ENCODE peak calls at places on chromosomes 16 and 17, in ten cellular contexts. J, M, F, Z, A, C, H, P, K and Q are unnamed samples.
A peak's percentile ranks its signal among the peaks of the same experiment; 100 is the strongest.

GRCh38 chr16:12340151-12340733 is 363.7 kb downstream of the SNX29 start:
- DNase-seq in J (no peak), M (no peak), F (no peak), Z (no peak), A (peak; percentile 37), C (no peak), H (no peak), P (no peak), K (peak; percentile 60), Q (no peak)

GRCh38 chr17:75131278-75132017 is at the start of gene NT5C:
- DNase-seq in J (peak; percentile 77), M (peak; percentile 84), F (peak; percentile 85), Z (peak; percentile 33), A (peak; percentile 80), C (peak; percentile 82), H (peak; percentile 62), P (peak; percentile 80), K (peak; percentile 76), Q (peak; percentile 86)

GRCh38 chr17:69448431-69449102 is 34.1 kb downstream of the MAP2K6 start:
- DNase-seq in J (peak; percentile 62), M (peak; percentile 73), F (peak; percentile 29), Z (no peak), A (no peak), C (peak; percentile 34), H (no peak), P (no peak), K (no peak), Q (no peak)

GRCh38 chr16:26830716-26831115 is 236.0 kb upstream of the C16orf82 start:
- DNase-seq in J (no peak), M (no peak), F (no peak), Z (no peak), A (no peak), C (no peak), H (no peak), P (no peak), K (no peak), Q (no peak)

GRCh38 chr16:10565167-10565566 is 15.2 kb downstream of the EMP2 start:
- DNase-seq in J (no peak), M (no peak), F (no peak), Z (no peak), A (no peak), C (no peak), H (no peak), P (no peak), K (no peak), Q (no peak)

GRCh38 chr17:19977360-19978205 is at the start of gene AKAP10:
- DNase-seq in J (peak; percentile 89), M (peak; percentile 95), F (peak; percentile 96), Z (peak; percentile 30), A (peak; percentile 95), C (peak; percentile 92), H (peak; percentile 94), P (peak; percentile 93), K (peak; percentile 87), Q (peak; percentile 93)

GRCh38 chr17:29042679-29043538 is at the start of gene PIPOX:
- DNase-seq in J (no peak), M (peak; percentile 47), F (no peak), Z (no peak), A (peak; percentile 41), C (no peak), H (no peak), P (no peak), K (no peak), Q (no peak)

GRCh38 chr16:57469917-57470470 is 7.5 kb downstream of the POLR2C start:
- DNase-seq in J (no peak), M (no peak), F (no peak), Z (no peak), A (no peak), C (no peak), H (no peak), P (no peak), K (no peak), Q (peak; percentile 72)

GRCh38 chr17:2631211-2631610 is 37.8 kb downstream of the PAFAH1B1 start:
- DNase-seq in J (no peak), M (no peak), F (no peak), Z (no peak), A (no peak), C (no peak), H (no peak), P (no peak), K (no peak), Q (no peak)

GRCh38 chr16:86887416-86887815 is 309.1 kb downstream of the FOXL1 start:
- DNase-seq in J (no peak), M (no peak), F (no peak), Z (no peak), A (no peak), C (no peak), H (no peak), P (no peak), K (no peak), Q (no peak)

DNA sequence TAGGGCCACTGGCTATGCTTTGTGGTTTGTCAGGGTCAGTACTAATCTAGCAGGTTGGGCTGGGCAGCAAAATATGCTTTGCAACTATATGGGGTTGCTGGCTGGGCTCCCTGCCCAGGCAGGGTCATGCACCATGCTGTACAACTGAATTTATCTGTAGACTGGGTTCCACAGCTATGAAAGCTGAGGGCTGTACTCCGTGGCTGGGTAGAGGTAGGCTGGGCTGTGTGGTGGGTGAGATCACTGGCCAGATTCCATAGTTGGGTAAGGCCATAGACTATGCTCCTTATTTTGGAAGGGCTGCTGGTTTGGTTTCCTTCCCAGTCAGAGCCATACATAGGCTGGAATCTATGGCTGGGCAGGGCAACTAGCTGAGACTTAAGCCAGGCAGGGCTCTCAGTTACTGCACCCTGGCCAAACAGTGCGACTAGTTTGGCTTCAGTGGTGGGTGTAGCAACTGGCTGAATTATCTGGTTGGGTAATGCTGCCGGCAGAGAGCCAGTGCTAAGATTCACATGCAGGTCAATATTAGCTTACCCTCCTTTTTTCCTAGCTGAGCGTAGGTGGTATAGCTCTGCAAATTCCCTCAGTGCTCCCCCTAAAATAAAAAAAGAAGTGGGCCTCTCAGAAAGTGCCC is 769.1 kb upstream of the CDH8 start:
- DNase-seq in J (no peak), M (no peak), F (no peak), Z (no peak), A (no peak), C (no peak), H (no peak), P (no peak), K (no peak), Q (no peak)
- H3K27ac ChIP-seq in J (no peak overlapping the region), M (no peak overlapping the region), F (no peak overlapping the region), Z (no peak overlapping the region), A (no peak overlapping the region), C (no peak overlapping the region), H (no peak overlapping the region), P (no peak overlapping the region), K (no peak overlapping the region), Q (no peak overlapping the region)

GRCh38 chr17:48542956-48543853 is 1.7 kb downstream of the HOXB2 start:
- DNase-seq in J (peak; percentile 31), M (no peak), F (peak; percentile 47), Z (no peak), A (no peak), C (no peak), H (peak; percentile 36), P (no peak), K (peak; percentile 45), Q (no peak)
- TF ChIP-seq CTCF in J (peak; percentile 37), M (no peak), F (peak; percentile 38), Z (no peak), A (no peak), C (no peak), H (no peak), P (no peak), K (peak; percentile 11), Q (peak; percentile 10)

GRCh38 chr16:73143681-73144370 is 95.9 kb upstream of the ZFHX3 start:
- DNase-seq in J (no peak), M (no peak), F (no peak), Z (no peak), A (no peak), C (no peak), H (no peak), P (no peak), K (no peak), Q (no peak)
- H3K4me3 ChIP-seq in J (peak overlapping the region; percentile 28), M (peak overlapping the region; percentile 54), F (peak overlapping the region; percentile 59), Z (peak overlapping the region; percentile 41), A (no peak overlapping the region), C (peak overlapping the region; percentile 40), H (no peak overlapping the region), P (peak overlapping the region; percentile 26), K (no peak overlapping the region), Q (peak overlapping the region; percentile 66)

GRCh38 chr17:539766-540165 is 174.9 kb downstream of the VPS53 start:
- DNase-seq in J (no peak), M (no peak), F (no peak), Z (no peak), A (no peak), C (no peak), H (no peak), P (no peak), K (no peak), Q (no peak)

GRCh38 chr17:539048-539447 is 175.6 kb downstream of the VPS53 start:
- DNase-seq in J (no peak), M (no peak), F (no peak), Z (no peak), A (no peak), C (no peak), H (no peak), P (no peak), K (no peak), Q (no peak)

GRCh38 chr17:538096-538973 is 176.3 kb downstream of the VPS53 start:
- DNase-seq in J (no peak), M (no peak), F (no peak), Z (peak; percentile 34), A (no peak), C (no peak), H (no peak), P (no peak), K (no peak), Q (no peak)

GRCh38 chr17:535165-535564 is 179.5 kb downstream of the VPS53 start:
- DNase-seq in J (no peak), M (no peak), F (no peak), Z (no peak), A (no peak), C (no peak), H (no peak), P (no peak), K (no peak), Q (no peak)

DNA sequence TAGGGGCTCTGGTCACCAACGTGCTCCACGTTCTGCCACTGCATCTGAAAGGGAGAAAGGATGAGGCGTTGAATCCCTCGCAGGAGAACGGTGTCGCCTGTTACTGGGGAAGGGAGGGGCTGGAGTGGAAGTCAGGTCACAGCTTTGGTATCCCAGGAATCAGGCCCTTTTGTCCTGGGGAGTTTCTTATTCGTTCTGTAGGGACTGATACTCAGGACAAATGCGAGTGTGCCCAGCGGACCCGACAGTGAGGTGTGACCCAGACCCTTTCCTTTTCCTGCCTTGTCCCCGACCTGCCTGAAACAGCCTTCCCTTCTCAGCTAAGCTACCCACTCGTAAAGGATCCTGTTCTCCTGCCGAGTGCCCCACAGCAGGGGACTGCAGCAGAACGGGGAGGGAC is 177.5 kb downstream of the VPS53 start:
- DNase-seq in J (no peak), M (no peak), F (no peak), Z (no peak), A (no peak), C (no peak), H (no peak), P (no peak), K (no peak), Q (no peak)
- H3K27ac ChIP-seq in J (no peak overlapping the region), M (no peak overlapping the region), F (peak overlapping the region; percentile 59), Z (no peak overlapping the region), A (no peak overlapping the region), C (no peak overlapping the region), H (no peak overlapping the region), P (no peak overlapping the region), K (no peak overlapping the region), Q (no peak overlapping the region)

GRCh38 chr16:54932737-54933254 is 2.1 kb downstream of the IRX5 start:
- DNase-seq in J (no peak), M (no peak), F (no peak), Z (no peak), A (no peak), C (no peak), H (no peak), P (no peak), K (no peak), Q (no peak)
- TF ChIP-seq CTCF in J (no peak), M (no peak), F (no peak), Z (no peak), A (no peak), C (no peak), H (no peak), P (no peak), K (no peak), Q (no peak)